ENCODE peak calls at places on chromosomes 2 and 18, in five cellular contexts. L, S, N, B and Y are unnamed samples.
A peak's percentile ranks its signal among the peaks of the same experiment; 100 is the strongest.

GRCh38 chr2:188046437-188046836 is 245.2 kb upstream of the GULP1 start:
- DNase-seq in L (no peak), S (no peak), N (no peak), B (no peak), Y (no peak)

GRCh38 chr18:54679318-54680149 is 88.5 kb downstream of the DYNAP start:
- DNase-seq in L (no peak), S (no peak), N (no peak), B (no peak), Y (peak; percentile 43)

GRCh38 chr2:72415256-72415655 is 267.6 kb upstream of the CYP26B1 start:
- DNase-seq in L (no peak), S (no peak), N (no peak), B (no peak), Y (no peak)

GRCh38 chr2:12074126-12074883 is 327.9 kb downstream of the LPIN1 start:
- DNase-seq in L (no peak), S (no peak), N (no peak), B (no peak), Y (no peak)

GRCh38 chr2:280655-281110 is 7.2 kb downstream of the ALKAL2 start:
- DNase-seq in L (peak; percentile 44), S (no peak), N (no peak), B (no peak), Y (no peak)

GRCh38 chr2:46328316-46328715 is 31.1 kb downstream of the EPAS1 start:
- DNase-seq in L (no peak), S (no peak), N (no peak), B (no peak), Y (no peak)

GRCh38 chr2:181457741-181458425 is 697 bp downstream of the ITGA4 start:
- DNase-seq in L (peak; percentile 9), S (no peak), N (peak; percentile 93), B (peak; percentile 21), Y (no peak)

GRCh38 chr2:65294701-65295100 is 67.1 kb downstream of the ACTR2 start:
- DNase-seq in L (no peak), S (no peak), N (no peak), B (no peak), Y (no peak)

GRCh38 chr18:47420130-47420529 is 168.7 kb upstream of the SKOR2 start:
- DNase-seq in L (no peak), S (no peak), N (no peak), B (no peak), Y (no peak)

GRCh38 chr2:12432985-12433640 is 283.6 kb upstream of the TRIB2 start:
- DNase-seq in L (no peak), S (no peak), N (no peak), B (no peak), Y (no peak)

GRCh38 chr2:225282858-225283693 is 116.4 kb upstream of the NYAP2 start:
- DNase-seq in L (peak; percentile 15), S (no peak), N (no peak), B (no peak), Y (peak; percentile 7)

GRCh38 chr2:241116606-241117560 is 14.8 kb upstream of the MTERF4 start:
- DNase-seq in L (no peak), S (no peak), N (no peak), B (no peak), Y (no peak)

GRCh38 chr2:45496869-45497268 is 114.2 kb downstream of the SRBD1 start:
- DNase-seq in L (no peak), S (no peak), N (no peak), B (no peak), Y (no peak)

GRCh38 chr18:56019908-56020307 is 431.9 kb upstream of the TCF4 start:
- DNase-seq in L (no peak), S (no peak), N (no peak), B (no peak), Y (no peak)

GRCh38 chr2:16312771-16313170 is 352.9 kb downstream of the CYRIA start:
- DNase-seq in L (no peak), S (no peak), N (no peak), B (no peak), Y (no peak)

GRCh38 chr2:55771612-55772011 is 78.0 kb upstream of the PNPT1 start:
- DNase-seq in L (no peak), S (no peak), N (no peak), B (no peak), Y (no peak)

GRCh38 chr2:100021798-100022197 is 120.6 kb downstream of the AFF3 start:
- DNase-seq in L (no peak), S (no peak), N (no peak), B (no peak), Y (no peak)

GRCh38 chr18:65606551-65607130 is 144.2 kb upstream of the CDH7 start:
- DNase-seq in L (no peak), S (no peak), N (no peak), B (no peak), Y (no peak)

GRCh38 chr18:3283253-3283863 is 21.4 kb downstream of the MYL12B start:
- DNase-seq in L (no peak), S (no peak), N (no peak), B (no peak), Y (no peak)

GRCh38 chr2:157698430-157698829 is 69.8 kb upstream of the ACVR1C start:
- DNase-seq in L (no peak), S (no peak), N (no peak), B (no peak), Y (no peak)

GRCh38 chr2:127681288-127681771 is 6.0 kb upstream of the LIMS2 start:
- DNase-seq in L (no peak), S (peak; percentile 66), N (peak; percentile 82), B (peak; percentile 60), Y (no peak)

GRCh38 chr2:162824319-162824718 is 14.2 kb downstream of the KCNH7 start:
- DNase-seq in L (no peak), S (no peak), N (no peak), B (no peak), Y (no peak)

GRCh38 chr2:105274046-105274445 is 32.5 kb downstream of the GPR45 start:
- DNase-seq in L (peak; percentile 78), S (no peak), N (no peak), B (no peak), Y (no peak)

GRCh38 chr18:73908323-73908722 is 239.3 kb downstream of the FBXO15 start:
- DNase-seq in L (no peak), S (no peak), N (no peak), B (no peak), Y (no peak)

GRCh38 chr18:5601188-5601624 is 57.4 kb upstream of the EPB41L3 start:
- DNase-seq in L (no peak), S (no peak), N (no peak), B (no peak), Y (no peak)

GRCh38 chr2:212892193-212892592 is 259.2 kb downstream of the IKZF2 start:
- DNase-seq in L (no peak), S (no peak), N (no peak), B (no peak), Y (no peak)

GRCh38 chr2:38620282-38620977 is 17.7 kb upstream of the HNRNPLL start:
- DNase-seq in L (no peak), S (no peak), N (no peak), B (no peak), Y (no peak)

GRCh38 chr18:8212893-8213805 is 396.1 kb upstream of the RAB12 start:
- DNase-seq in L (no peak), S (no peak), N (no peak), B (no peak), Y (no peak)

GRCh38 chr2:166148811-166149400 is 21.1 kb upstream of the SCN1A start:
- DNase-seq in L (no peak), S (no peak), N (no peak), B (no peak), Y (no peak)

GRCh38 chr18:65288908-65289307 is 461.9 kb upstream of the CDH7 start:
- DNase-seq in L (no peak), S (no peak), N (no peak), B (no peak), Y (no peak)

GRCh38 chr2:215799194-215799593 is 214.2 kb downstream of the MREG start:
- DNase-seq in L (no peak), S (no peak), N (no peak), B (no peak), Y (no peak)

GRCh38 chr2:53907582-53907981 is 47.8 kb upstream of the GPR75 start:
- DNase-seq in L (no peak), S (no peak), N (no peak), B (no peak), Y (no peak)

GRCh38 chr2:177164584-177165052 is 48.0 kb upstream of the HNRNPA3 start:
- DNase-seq in L (peak; percentile 82), S (peak; percentile 92), N (peak; percentile 90), B (peak; percentile 76), Y (no peak)

GRCh38 chr2:217837001-217837491 is 165.7 kb downstream of the TNS1 start:
- DNase-seq in L (peak; percentile 35), S (peak; percentile 95), N (no peak), B (peak; percentile 85), Y (no peak)
- TF ChIP-seq CTCF in L (no peak), S (no peak), N (no peak), B (peak; percentile 9), Y (peak; percentile 13)

GRCh38 chr2:233041722-233042323 is 9.4 kb downstream of the NEU2 start:
- DNase-seq in L (no peak), S (no peak), N (peak; percentile 20), B (no peak), Y (no peak)

GRCh38 chr2:233039217-233040173 is 7.0 kb downstream of the NEU2 start:
- DNase-seq in L (no peak), S (no peak), N (peak; percentile 47), B (no peak), Y (no peak)

GRCh38 chr2:233042549-233042948 is 10.1 kb downstream of the NEU2 start:
- DNase-seq in L (no peak), S (no peak), N (peak; percentile 21), B (no peak), Y (no peak)

GRCh38 chr2:233040571-233040970 is 8.1 kb downstream of the NEU2 start:
- DNase-seq in L (no peak), S (no peak), N (no peak), B (no peak), Y (no peak)

DNA sequence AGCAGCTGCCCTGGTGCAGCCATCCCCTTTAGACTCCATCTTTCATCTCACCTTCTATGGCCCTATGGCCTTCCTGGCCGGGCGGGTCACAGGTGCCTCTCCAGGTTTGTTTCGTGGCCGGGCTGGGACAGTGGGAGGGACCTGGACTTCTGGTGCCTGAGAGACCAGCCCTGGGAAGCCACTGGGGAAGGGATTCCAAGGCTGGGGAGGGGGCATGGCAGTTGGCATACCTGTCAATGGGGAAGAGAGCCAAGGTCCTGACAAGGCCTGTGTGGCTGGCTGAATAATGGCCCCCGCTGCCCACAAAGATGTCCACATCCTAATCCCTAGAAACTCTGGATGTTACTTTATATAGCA is 7.7 kb downstream of the NEU2 start:
- DNase-seq in L (no peak), S (no peak), N (no peak), B (no peak), Y (no peak)
- H3K36me3 ChIP-seq in L (no peaks in the 10 kb centered on the region), S (no peaks in the 10 kb centered on the region), N (no peaks in the 10 kb centered on the region), B (no peaks in the 10 kb centered on the region), Y (no peaks in the 10 kb centered on the region)

DNA sequence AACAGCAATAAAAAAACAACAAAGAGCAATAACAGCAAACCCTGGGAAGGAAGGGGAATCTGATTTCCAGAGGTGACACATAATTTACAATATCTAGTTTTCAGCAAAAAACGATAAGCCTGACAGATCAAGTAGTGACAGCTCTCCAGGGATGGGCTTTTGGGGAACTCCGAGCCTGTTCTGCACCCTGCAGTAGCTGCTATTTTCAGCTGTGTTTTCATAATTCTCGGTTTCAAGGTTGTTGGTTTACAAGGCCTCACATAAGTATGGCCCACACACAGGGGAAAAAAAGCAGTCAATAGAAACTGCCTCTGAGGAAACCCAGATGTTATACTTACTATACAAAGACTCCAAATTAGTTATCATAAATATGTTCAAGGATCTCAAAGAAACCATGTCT is 67.7 kb upstream of the CTLA4 start:
- DNase-seq in L (no peak), S (no peak), N (no peak), B (no peak), Y (no peak)
- H3K4me3 ChIP-seq in L (no peak overlapping the region), S (no peak overlapping the region), N (no peak overlapping the region), B (no peak overlapping the region), Y (no peak overlapping the region)

GRCh38 chr18:78875268-78875997 is 104.2 kb upstream of the SALL3 start:
- DNase-seq in L (peak; percentile 48), S (peak; percentile 56), N (no peak), B (no peak), Y (no peak)
- TF ChIP-seq CTCF in L (peak; percentile 27), S (no peak), N (no peak), B (peak; percentile 39), Y (peak; percentile 60)